ENCODE peak calls at places on chromosomes 12 and 14, in nine cellular contexts. G is KBM-7; Y is NB4; I is neural progenitor cell; N is tibial artery; B is naive thymus-derived CD8-positive, alpha-beta T cell; T is globus pallidus; C is OCI-M1; Q is A549. O is an unnamed sample.

GRCh38 chr12:100717733-100718067 is 76.9 kb upstream of the ANO4 start:
- DNase-seq in I (peak; percentile 41), T (no peak), Y (no peak), C (no peak), N (no peak), G (no peak), Q (no peak), B (no peak), O (peak; percentile 25)

GRCh38 chr14:103460415-103460814 is 62.2 kb downstream of the CKB start:
- DNase-seq in C (no peak), B (no peak), G (no peak), Q (no peak), Y (no peak), N (no peak), I (no peak), T (no peak), O (no peak)

GRCh38 chr14:105335735-105336476 is 21.4 kb downstream of the PACS2 start:
- DNase-seq in C (no peak), N (no peak), T (peak; percentile 73), G (no peak), I (no peak), Y (no peak), B (no peak), Q (no peak), O (no peak)

GRCh38 chr12:94831081-94831747 is 172.3 kb downstream of the NDUFA12 start:
- DNase-seq in G (no peak), Q (no peak), Y (peak; percentile 70), C (no peak), N (no peak), B (no peak), T (peak; percentile 47), I (no peak), O (no peak)

GRCh38 chr12:50642035-50642451 is 121.9 kb upstream of the ATF1 start:
- DNase-seq in B (no peak), I (no peak), N (no peak), T (peak; percentile 69), Y (no peak), G (no peak), Q (peak; percentile 57), C (peak; percentile 20), O (peak; percentile 71)

GRCh38 chr14:53055003-53055402 is 98.1 kb downstream of the DDHD1 start:
- DNase-seq in C (peak; percentile 71), B (no peak), Y (peak; percentile 47), T (peak; percentile 78), Q (peak; percentile 55), G (peak; percentile 65), I (peak; percentile 53), N (no peak), O (peak; percentile 87)

GRCh38 chr12:109549613-109550309 is 23.5 kb downstream of the MMAB start:
- DNase-seq in I (peak; percentile 12), G (no peak), T (no peak), C (no peak), B (no peak), Y (no peak), Q (no peak), N (no peak), O (no peak)

GRCh38 chr12:124027753-124028559 is 54.9 kb downstream of the ZNF664 start:
- DNase-seq in Q (no peak), C (no peak), T (no peak), N (no peak), Y (no peak), I (no peak), G (no peak), B (no peak), O (no peak)

GRCh38 chr14:96409701-96410100 is 17.8 kb downstream of the AK7 start:
- DNase-seq in T (no peak), N (no peak), C (no peak), I (no peak), Q (no peak), Y (no peak), G (no peak), B (no peak), O (no peak)

GRCh38 chr14:92926931-92927330 is 4.0 kb downstream of the CHGA start:
- DNase-seq in I (no peak), G (no peak), Y (no peak), C (no peak), Q (no peak), T (no peak), B (no peak), N (no peak), O (no peak)

GRCh38 chr12:132505852-132506219 is 15.9 kb downstream of the FBRSL1 start:
- DNase-seq in Q (no peak), G (no peak), I (no peak), N (no peak), C (no peak), T (no peak), B (no peak), Y (no peak), O (no peak)

GRCh38 chr12:91778938-91779400 is 366.7 kb downstream of the BTG1 start:
- DNase-seq in N (no peak), G (no peak), Q (peak; percentile 96), C (peak; percentile 86), I (no peak), T (peak; percentile 3), B (no peak), Y (peak; percentile 82), O (peak; percentile 83)

GRCh38 chr12:113143959-113144358 is 5.6 kb upstream of the CFAP73 start:
- DNase-seq in B (no peak), Y (no peak), G (no peak), Q (no peak), I (no peak), C (no peak), T (no peak), N (no peak), O (no peak)

GRCh38 chr14:71165121-71165574 is 257.9 kb downstream of the PCNX1 start:
- DNase-seq in Y (peak; percentile 32), N (no peak), G (no peak), Q (no peak), C (no peak), T (no peak), B (no peak), I (no peak), O (peak; percentile 25)

GRCh38 chr12:15824516-15824915 is 35.3 kb upstream of the EPS8 start:
- DNase-seq in C (no peak), B (no peak), G (no peak), Y (no peak), N (no peak), T (no peak), Q (no peak), I (no peak), O (no peak)

GRCh38 chr12:66668311-66668710 is 10.6 kb downstream of the GRIP1 start:
- DNase-seq in Y (no peak), T (no peak), N (no peak), C (no peak), G (no peak), B (no peak), Q (no peak), I (no peak), O (no peak)

O was measured in adipocyte.